ENCODE peak calls at places on chromosome 21, in five cellular contexts. N is ascending aorta; L is fibroblast of mammary gland; U is colonic mucosa; X is CD4-positive, CD25-positive, alpha-beta regulatory T cell. G is an unnamed sample.

GRCh38 chr21:42565206-42565810 is 51.7 kb downstream of the SLC37A1 start:
- DNase-seq in N (no peak), L (no peak), U (no peak), X (no peak), G (no peak)

GRCh38 chr21:40901690-40902089 is 54.7 kb upstream of the DSCAM start:
- DNase-seq in N (no peak), L (no peak), U (no peak), X (no peak), G (no peak)

GRCh38 chr21:15653710-15654109 is 76.1 kb upstream of the USP25 start:
- DNase-seq in N (no peak), L (no peak), U (no peak), X (no peak), G (no peak)

GRCh38 chr21:37710555-37711293 is 205.5 kb downstream of the KCNJ6 start:
- DNase-seq in N (no peak), L (no peak), U (no peak), X (no peak), G (no peak)

GRCh38 chr21:17352937-17353655 is 159.7 kb upstream of the CXADR start:
- DNase-seq in N (no peak), L (no peak), U (no peak), X (no peak), G (peak; percentile 24)

GRCh38 chr21:36113647-36114428 is 21.0 kb upstream of the CBR3 start:
- DNase-seq in N (no peak), L (no peak), U (peak; percentile 90), X (peak; percentile 82), G (peak; percentile 91)

GRCh38 chr21:30320215-30320614 is at the start of gene KRTAP26-1:
- DNase-seq in N (no peak), L (no peak), U (no peak), X (no peak), G (no peak)

GRCh38 chr21:42319851-42320602 is 4.8 kb upstream of the TFF3 start:
- DNase-seq in N (no peak), L (no peak), U (peak; percentile 59), X (no peak), G (no peak)

GRCh38 chr21:26977741-26978140 is 10.9 kb upstream of the ADAMTS5 start:
- DNase-seq in N (no peak), L (peak; percentile 61), U (no peak), X (no peak), G (no peak)

GRCh38 chr21:41610042-41610839 is 102.3 kb upstream of the TMPRSS2 start:
- DNase-seq in N (no peak), L (peak; percentile 73), U (peak; percentile 78), X (peak; percentile 13), G (no peak)

GRCh38 chr21:41678944-41679343 is 87.9 kb downstream of the RIPK4 start:
- DNase-seq in N (peak; percentile 79), L (peak; percentile 97), U (peak; percentile 97), X (no peak), G (no peak)

DNA sequence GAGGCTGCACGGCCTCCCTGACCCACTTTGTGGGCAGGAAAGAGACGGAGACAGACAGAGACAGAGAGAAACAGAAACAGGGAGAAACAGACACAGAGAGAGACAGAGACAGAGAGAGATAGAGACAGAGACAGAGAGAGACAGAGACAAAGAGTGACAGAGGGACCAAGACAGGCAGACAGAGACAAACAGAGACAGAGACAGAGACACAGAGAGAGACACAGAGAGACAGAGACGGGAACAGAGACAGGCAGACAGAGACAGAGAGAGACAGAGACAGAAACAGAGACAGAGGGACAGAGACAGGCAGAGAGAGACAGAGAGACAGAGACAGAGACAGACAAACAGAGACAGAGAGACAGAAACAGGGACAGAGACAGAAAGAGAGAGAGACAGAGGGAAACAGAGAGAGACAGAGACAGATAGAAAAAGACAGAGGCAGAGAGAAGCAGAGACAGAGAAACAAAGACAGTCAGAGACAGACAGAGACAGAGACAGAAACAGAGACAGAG is 3.1 kb downstream of the COL6A1 start:
- DNase-seq in N (no peak), L (no peak), U (no peak), X (no peak), G (no peak)
- H3K4me3 ChIP-seq in N (no peak overlapping the region), L (peak overlapping the region; percentile 80), U (no peak overlapping the region), X (no peak overlapping the region), G (no peak overlapping the region)

GRCh38 chr21:38810034-38810825 is 4.5 kb downstream of the ETS2 start:
- DNase-seq in N (no peak), L (no peak), U (peak; percentile 40), X (no peak), G (no peak)
- H3K4me3 ChIP-seq in N (peak overlapping the region; percentile 26), L (no peak overlapping the region), U (peak overlapping the region; percentile 83), X (no peak overlapping the region), G (no peak overlapping the region)

GRCh38 chr21:34968414-34969333 is 80.4 kb downstream of the RUNX1 start:
- DNase-seq in N (no peak), L (no peak), U (no peak), X (peak; percentile 52), G (peak; percentile 89)
- H3K4me3 ChIP-seq in N (no peak overlapping the region), L (no peak overlapping the region), U (no peak overlapping the region), X (peak overlapping the region; percentile 71), G (no peak overlapping the region)

DNA sequence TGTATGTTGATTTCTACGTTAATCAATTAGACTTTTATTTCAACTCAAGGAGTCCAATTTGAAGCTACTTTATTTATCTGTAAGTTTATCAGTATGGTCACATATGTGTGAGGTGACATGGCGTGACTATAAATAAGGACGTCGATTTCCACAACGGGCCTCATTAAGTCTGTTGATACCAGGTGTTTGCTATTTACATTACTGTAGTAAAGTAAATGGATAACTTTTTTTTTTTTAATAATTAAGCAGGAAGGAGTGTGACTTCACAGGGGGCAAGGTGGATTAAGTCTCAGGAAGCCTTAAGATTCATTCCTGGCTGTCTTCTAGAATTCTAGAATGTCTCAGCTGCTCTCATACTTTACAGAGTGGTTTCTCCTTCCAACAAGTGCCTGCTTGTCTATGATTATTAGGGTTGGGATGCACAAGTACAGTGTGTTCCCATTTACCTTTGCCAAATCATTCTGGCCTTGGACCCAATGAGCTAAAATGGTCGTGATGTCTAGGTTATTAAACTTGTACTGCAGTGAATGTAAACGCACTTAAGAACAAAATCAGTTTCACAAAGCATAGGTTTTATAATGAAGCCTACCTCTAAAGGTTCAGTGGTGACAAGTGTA is 15.5 kb downstream of the MAP3K7CL start:
- DNase-seq in N (no peak), L (peak; percentile 45), U (no peak), X (no peak), G (peak; percentile 22)
- H3K4me3 ChIP-seq in N (no peak overlapping the region), L (no peak overlapping the region), U (no peak overlapping the region), X (no peak overlapping the region), G (no peak overlapping the region)

DNA sequence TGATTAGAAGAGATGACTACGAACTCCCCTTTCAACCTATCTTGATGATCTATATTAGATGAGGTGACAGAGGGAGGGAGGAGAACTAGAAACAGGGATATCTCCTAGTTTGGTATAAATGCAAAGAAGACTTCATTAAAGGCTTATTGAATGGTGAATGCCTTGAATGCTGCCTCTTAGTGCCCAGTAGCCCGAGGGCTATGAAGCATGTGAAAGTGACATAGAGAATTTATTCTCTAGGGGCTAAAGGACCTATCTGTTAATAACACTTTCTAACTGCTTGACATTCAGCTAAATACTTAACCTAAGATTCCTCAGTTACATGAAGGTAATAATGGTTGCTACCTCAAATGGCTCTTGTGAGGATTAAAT is 764.1 kb downstream of the LTN1 start:
- DNase-seq in N (no peak), L (no peak), U (no peak), X (no peak), G (no peak)
- H3K4me3 ChIP-seq in N (no peak overlapping the region), L (no peak overlapping the region), U (no peak overlapping the region), X (no peak overlapping the region), G (no peak overlapping the region)

GRCh38 chr21:43728467-43729390 is 9.8 kb downstream of the PDXK start:
- DNase-seq in N (peak; percentile 89), L (peak; percentile 98), U (peak; percentile 85), X (peak; percentile 83), G (peak; percentile 22)

GRCh38 chr21:43731476-43731875 is 12.5 kb downstream of the PDXK start:
- DNase-seq in N (no peak), L (no peak), U (peak; percentile 49), X (no peak), G (no peak)

GRCh38 chr21:43726686-43727570 is 8.0 kb downstream of the PDXK start:
- DNase-seq in N (no peak), L (no peak), U (no peak), X (peak; percentile 28), G (no peak)

GRCh38 chr21:43723648-43724047 is 4.7 kb downstream of the PDXK start:
- DNase-seq in N (no peak), L (no peak), U (no peak), X (no peak), G (no peak)

GRCh38 chr21:43727571-43728466 is 8.9 kb downstream of the PDXK start:
- DNase-seq in N (no peak), L (no peak), U (no peak), X (no peak), G (no peak)
- H3K4me3 ChIP-seq in N (peak overlapping the region; percentile 57), L (no peak overlapping the region), U (peak overlapping the region; percentile 28), X (peak overlapping the region; percentile 65), G (peak overlapping the region; percentile 39)

GRCh38 chr21:43818685-43819084 is 29.3 kb downstream of the RRP1 start:
- DNase-seq in N (no peak), L (no peak), U (no peak), X (no peak), G (no peak)
- H3K4me3 ChIP-seq in N (no peak overlapping the region), L (no peak overlapping the region), U (no peak overlapping the region), X (no peak overlapping the region), G (no peak overlapping the region)

DNA sequence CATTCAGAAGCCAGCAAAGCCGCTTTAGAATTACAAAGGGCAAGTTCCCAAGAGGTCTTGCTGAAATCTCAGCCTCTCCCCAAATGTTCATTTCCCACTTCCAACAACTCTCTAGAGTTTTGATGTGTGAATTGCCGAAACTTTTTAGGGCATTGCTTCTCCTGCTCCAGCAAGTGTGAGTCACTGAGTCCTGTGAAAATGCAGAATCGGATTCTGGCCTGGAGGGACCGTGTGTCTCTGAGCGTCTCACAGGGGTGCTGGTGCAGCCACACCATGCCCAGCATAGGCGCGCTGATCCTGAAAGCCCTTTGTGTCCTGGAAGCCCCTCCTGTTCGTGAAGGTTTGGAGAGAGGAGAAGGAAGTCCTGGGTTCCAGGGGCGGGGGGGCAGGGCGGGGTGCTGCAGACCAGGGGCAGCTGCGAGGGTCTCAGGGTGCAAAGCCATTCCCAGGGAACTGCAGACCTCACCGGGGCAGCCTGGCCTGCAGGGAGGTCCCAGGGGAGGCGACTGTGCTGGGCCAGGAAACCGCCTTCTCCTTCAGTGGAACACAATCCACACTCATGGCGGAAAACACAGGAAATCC is 43.7 kb upstream of the ADARB1 start:
- DNase-seq in N (peak; percentile 8), L (peak; percentile 50), U (no peak), X (no peak), G (no peak)
- H3K4me3 ChIP-seq in N (no peak overlapping the region), L (no peak overlapping the region), U (no peak overlapping the region), X (no peak overlapping the region), G (no peak overlapping the region)

DNA sequence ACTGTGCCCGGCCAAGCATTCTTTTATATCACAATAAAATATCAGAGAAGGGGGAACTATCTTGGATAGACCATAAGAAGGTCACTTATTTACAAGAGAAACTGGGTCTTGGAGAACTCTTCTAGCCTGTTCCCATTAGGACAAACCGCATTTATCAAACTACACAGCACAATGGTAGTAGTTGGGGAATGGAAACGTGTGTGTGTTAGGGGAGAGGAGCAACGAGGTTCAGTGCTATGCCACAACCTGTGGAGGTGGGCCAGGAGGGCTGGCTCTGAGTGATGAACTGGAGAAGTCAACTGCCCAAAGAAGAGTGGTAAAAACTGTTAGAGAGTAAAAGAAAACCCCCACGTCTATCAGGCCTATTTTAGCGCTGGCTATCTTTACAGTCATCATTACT is 1.6 kb downstream of the DONSON start:
- DNase-seq in N (no peak), L (no peak), U (no peak), X (no peak), G (no peak)
- H3K4me3 ChIP-seq in N (no peak overlapping the region), L (no peak overlapping the region), U (no peak overlapping the region), X (peak overlapping the region; percentile 78), G (peak overlapping the region; percentile 88)

G was measured in Jurkat, Clone E6-1.